ENCODE peak calls at places on chromosomes 13 and 19, in six cellular contexts. One of them, this sample, is unnamed.

GRCh38 chr13:35630551-35631275 is 154.2 kb upstream of the MAB21L1 start:
- ATAC-seq in naive thymus-derived CD4-positive, alpha-beta T cell: no peak
- ATAC-seq in heart left ventricle: peak
- ATAC-seq in right cardiac atrium: peak
- ATAC-seq in left lung: peak
- ATAC-seq in upper lobe of left lung: peak
- ATAC-seq in this sample: peak

GRCh38 chr13:100560498-100561215 is 27.9 kb downstream of the GGACT start:
- ATAC-seq in right cardiac atrium: no peak
- ATAC-seq in left lung: no peak
- ATAC-seq in naive thymus-derived CD4-positive, alpha-beta T cell: no peak
- ATAC-seq in upper lobe of left lung: no peak
- ATAC-seq in heart left ventricle: peak
- ATAC-seq in this sample: no peak

GRCh38 chr13:113123226-113124150 is 889 bp downstream of the F10 start:
- ATAC-seq in upper lobe of left lung: no peak
- ATAC-seq in right cardiac atrium: no peak
- ATAC-seq in heart left ventricle: no peak
- ATAC-seq in left lung: no peak
- ATAC-seq in naive thymus-derived CD4-positive, alpha-beta T cell: no peak
- ATAC-seq in this sample: peak

GRCh38 chr13:76795701-76796695 is 90.2 kb downstream of the KCTD12 start:
- ATAC-seq in right cardiac atrium: no peak
- ATAC-seq in left lung: no peak
- ATAC-seq in heart left ventricle: no peak
- ATAC-seq in upper lobe of left lung: no peak
- ATAC-seq in naive thymus-derived CD4-positive, alpha-beta T cell: no peak
- ATAC-seq in this sample: no peak

GRCh38 chr19:51607077-51607476 is 23.1 kb downstream of the SIGLEC5 start:
- ATAC-seq in left lung: no peak
- ATAC-seq in naive thymus-derived CD4-positive, alpha-beta T cell: peak
- ATAC-seq in upper lobe of left lung: no peak
- ATAC-seq in right cardiac atrium: no peak
- ATAC-seq in heart left ventricle: no peak
- ATAC-seq in this sample: no peak

GRCh38 chr19:12938536-12939291 is at the start of gene CALR:
- ATAC-seq in right cardiac atrium: peak
- ATAC-seq in upper lobe of left lung: no peak
- ATAC-seq in heart left ventricle: peak
- ATAC-seq in left lung: peak
- ATAC-seq in naive thymus-derived CD4-positive, alpha-beta T cell: peak
- ATAC-seq in this sample: peak

GRCh38 chr13:90532861-90533260 is 814.6 kb upstream of the MIR17HG start:
- ATAC-seq in right cardiac atrium: no peak
- ATAC-seq in heart left ventricle: no peak
- ATAC-seq in left lung: no peak
- ATAC-seq in naive thymus-derived CD4-positive, alpha-beta T cell: no peak
- ATAC-seq in upper lobe of left lung: no peak
- ATAC-seq in this sample: no peak

GRCh38 chr13:34376483-34376882 is 558.5 kb downstream of the RFC3 start:
- ATAC-seq in heart left ventricle: no peak
- ATAC-seq in upper lobe of left lung: no peak
- ATAC-seq in right cardiac atrium: no peak
- ATAC-seq in left lung: no peak
- ATAC-seq in naive thymus-derived CD4-positive, alpha-beta T cell: no peak
- ATAC-seq in this sample: no peak

GRCh38 chr13:101942038-101942437 is 459.8 kb downstream of the FGF14 start:
- ATAC-seq in left lung: peak
- ATAC-seq in upper lobe of left lung: no peak
- ATAC-seq in right cardiac atrium: peak
- ATAC-seq in naive thymus-derived CD4-positive, alpha-beta T cell: no peak
- ATAC-seq in heart left ventricle: peak
- ATAC-seq in this sample: peak

GRCh38 chr13:98214008-98214643 is 37.1 kb upstream of the RNF113B start:
- ATAC-seq in naive thymus-derived CD4-positive, alpha-beta T cell: no peak
- ATAC-seq in upper lobe of left lung: no peak
- ATAC-seq in heart left ventricle: peak
- ATAC-seq in left lung: peak
- ATAC-seq in right cardiac atrium: peak
- ATAC-seq in this sample: peak

GRCh38 chr19:35195822-35196221 is 32.7 kb downstream of the FAM187B start:
- ATAC-seq in right cardiac atrium: no peak
- ATAC-seq in upper lobe of left lung: no peak
- ATAC-seq in left lung: no peak
- ATAC-seq in heart left ventricle: no peak
- ATAC-seq in naive thymus-derived CD4-positive, alpha-beta T cell: no peak
- ATAC-seq in this sample: no peak

GRCh38 chr13:101978546-101979315 is 423.1 kb downstream of the FGF14 start:
- ATAC-seq in upper lobe of left lung: no peak
- ATAC-seq in heart left ventricle: peak
- ATAC-seq in naive thymus-derived CD4-positive, alpha-beta T cell: no peak
- ATAC-seq in right cardiac atrium: peak
- ATAC-seq in left lung: no peak
- ATAC-seq in this sample: peak

GRCh38 chr13:36094478-36094877 is 36.7 kb downstream of the DCLK1 start:
- ATAC-seq in heart left ventricle: no peak
- ATAC-seq in upper lobe of left lung: no peak
- ATAC-seq in naive thymus-derived CD4-positive, alpha-beta T cell: no peak
- ATAC-seq in right cardiac atrium: no peak
- ATAC-seq in left lung: no peak
- ATAC-seq in this sample: no peak

GRCh38 chr19:37778613-37779138 is 710 bp downstream of the ZNF573 start:
- ATAC-seq in upper lobe of left lung: peak
- ATAC-seq in heart left ventricle: no peak
- ATAC-seq in right cardiac atrium: no peak
- ATAC-seq in naive thymus-derived CD4-positive, alpha-beta T cell: no peak
- ATAC-seq in left lung: peak
- ATAC-seq in this sample: peak

GRCh38 chr13:36418022-36418805 is 14.1 kb upstream of the CCNA1 start:
- ATAC-seq in left lung: peak
- ATAC-seq in upper lobe of left lung: no peak
- ATAC-seq in heart left ventricle: no peak
- ATAC-seq in right cardiac atrium: no peak
- ATAC-seq in naive thymus-derived CD4-positive, alpha-beta T cell: peak
- ATAC-seq in this sample: peak

GRCh38 chr13:73513751-73514150 is 454.9 kb downstream of the KLF5 start:
- ATAC-seq in right cardiac atrium: no peak
- ATAC-seq in heart left ventricle: no peak
- ATAC-seq in left lung: no peak
- ATAC-seq in naive thymus-derived CD4-positive, alpha-beta T cell: no peak
- ATAC-seq in upper lobe of left lung: no peak
- ATAC-seq in this sample: no peak

GRCh38 chr13:73945871-73946270 is 188.3 kb downstream of the KLF12 start:
- ATAC-seq in heart left ventricle: peak
- ATAC-seq in upper lobe of left lung: no peak
- ATAC-seq in right cardiac atrium: peak
- ATAC-seq in naive thymus-derived CD4-positive, alpha-beta T cell: no peak
- ATAC-seq in left lung: no peak
- ATAC-seq in this sample: peak

This sample was measured in SK-N-SH treated with all-trans-retinoic acid at 6 μM for 48 hours.